ENCODE peak calls at places on chromosomes 2 and 18, in six cellular contexts. F is A549, G is K562, O is endothelial cell of umbilical vein, L is GM12878, R is HepG2. W is an unnamed sample.

GRCh38 chr18:24270358-24270936 is 127.2 kb downstream of the OSBPL1A start:
- DNase-seq in R (no peak), O (no peak), F (no peak), G (no peak), L (no peak), W (no peak)

GRCh38 chr2:237290249-237290648 is 123.7 kb downstream of the COL6A3 start:
- DNase-seq in R (no peak), L (no peak), F (no peak), G (no peak), O (no peak), W (no peak)

GRCh38 chr2:8388779-8389178 is 293.1 kb upstream of the ID2 start:
- DNase-seq in G (no peak), F (no peak), O (no peak), R (no peak), L (no peak), W (no peak)

GRCh38 chr2:236170678-236171212 is 2.6 kb upstream of the GBX2 start:
- DNase-seq in G (no peak), R (no peak), L (no peak), F (no peak), O (no peak), W (no peak)

GRCh38 chr2:10944799-10945198 is 33.1 kb downstream of the KCNF1 start:
- DNase-seq in L (no peak), G (no peak), R (no peak), O (no peak), F (no peak), W (no peak)

GRCh38 chr2:239136762-239137161 is 264.1 kb downstream of the HDAC4 start:
- DNase-seq in O (no peak), R (no peak), G (no peak), F (no peak), L (no peak), W (no peak)

GRCh38 chr2:25339121-25339738 is 2.5 kb downstream of the DNMT3A start:
- DNase-seq in O (no peak), R (no peak), L (no peak), F (no peak), G (no peak), W (no peak)

GRCh38 chr2:639703-640102 is 37.5 kb downstream of the TMEM18 start:
- DNase-seq in G (no peak), R (no peak), F (no peak), O (no peak), L (no peak), W (no peak)

GRCh38 chr2:29650634-29651097 is 270.7 kb downstream of the ALK start:
- DNase-seq in G (no peak), F (no peak), R (no peak), L (no peak), O (no peak), W (no peak)

GRCh38 chr2:174145827-174146226 is 102.5 kb downstream of the OLA1 start:
- DNase-seq in R (peak), O (no peak), F (no peak), L (no peak), G (peak), W (peak)

GRCh38 chr18:31101148-31102019 is 837 bp downstream of the DSC2 start:
- DNase-seq in R (peak), O (no peak), F (peak), L (no peak), G (peak), W (peak)

GRCh38 chr2:86396304-86396785 is 44.8 kb upstream of the KDM3A start:
- DNase-seq in O (peak), G (peak), R (peak), L (no peak), F (peak), W (peak)

DNA sequence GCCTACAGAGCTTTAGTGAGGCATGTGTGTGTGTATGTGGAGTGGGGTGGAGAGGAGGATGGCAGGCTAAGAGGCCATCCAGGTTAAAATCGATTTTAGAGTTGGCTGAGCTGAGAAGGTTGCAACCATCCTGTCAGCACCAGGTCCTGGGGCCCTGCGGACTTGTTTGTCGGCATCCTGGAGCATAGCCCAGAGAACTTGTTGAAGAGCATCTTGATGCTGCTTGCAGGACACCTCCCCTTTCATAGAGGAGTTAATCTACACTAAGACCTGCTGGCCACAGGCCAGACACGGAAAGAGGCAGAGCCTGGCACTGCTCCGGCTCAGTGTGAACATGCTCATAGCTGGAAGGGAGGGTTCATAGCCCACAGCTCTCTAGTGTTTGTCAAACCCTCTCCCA is 72.1 kb upstream of the RGPD5 start:
- DNase-seq in G (no peak), F (no peak), L (no peak), O (no peak), R (no peak), W (no peak)
- TF ChIP-seq MYC in G (no peak), F (no peak), L (no peak), O (no peak), R (no peak), W (no peak)

DNA sequence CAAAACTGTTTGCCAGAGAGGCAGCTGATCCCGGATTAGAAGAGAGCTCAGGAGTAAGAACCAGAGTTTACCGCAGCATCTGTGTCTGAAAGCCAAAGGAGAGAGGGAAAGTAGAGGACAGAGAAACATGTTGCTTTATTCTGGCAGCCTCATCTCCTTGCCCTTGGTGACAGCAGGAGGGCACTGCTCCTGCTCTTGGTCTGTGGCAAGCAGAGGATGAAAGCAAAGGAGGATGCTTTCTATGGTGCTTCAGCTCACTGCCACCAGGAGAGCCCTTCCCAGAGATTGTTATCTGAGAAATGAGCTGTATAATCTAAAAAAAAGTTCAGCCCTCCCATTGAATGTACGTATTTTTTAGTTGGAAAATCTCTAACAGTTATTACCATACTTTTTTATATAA is 7.7 kb downstream of the SLC1A4 start:
- DNase-seq in O (no peak), F (no peak), R (no peak), G (no peak), L (no peak), W (no peak)
- TF ChIP-seq MAX in O (no peak), F (no peak), R (no peak), G (no peak), L (no peak), W (no peak)

DNA sequence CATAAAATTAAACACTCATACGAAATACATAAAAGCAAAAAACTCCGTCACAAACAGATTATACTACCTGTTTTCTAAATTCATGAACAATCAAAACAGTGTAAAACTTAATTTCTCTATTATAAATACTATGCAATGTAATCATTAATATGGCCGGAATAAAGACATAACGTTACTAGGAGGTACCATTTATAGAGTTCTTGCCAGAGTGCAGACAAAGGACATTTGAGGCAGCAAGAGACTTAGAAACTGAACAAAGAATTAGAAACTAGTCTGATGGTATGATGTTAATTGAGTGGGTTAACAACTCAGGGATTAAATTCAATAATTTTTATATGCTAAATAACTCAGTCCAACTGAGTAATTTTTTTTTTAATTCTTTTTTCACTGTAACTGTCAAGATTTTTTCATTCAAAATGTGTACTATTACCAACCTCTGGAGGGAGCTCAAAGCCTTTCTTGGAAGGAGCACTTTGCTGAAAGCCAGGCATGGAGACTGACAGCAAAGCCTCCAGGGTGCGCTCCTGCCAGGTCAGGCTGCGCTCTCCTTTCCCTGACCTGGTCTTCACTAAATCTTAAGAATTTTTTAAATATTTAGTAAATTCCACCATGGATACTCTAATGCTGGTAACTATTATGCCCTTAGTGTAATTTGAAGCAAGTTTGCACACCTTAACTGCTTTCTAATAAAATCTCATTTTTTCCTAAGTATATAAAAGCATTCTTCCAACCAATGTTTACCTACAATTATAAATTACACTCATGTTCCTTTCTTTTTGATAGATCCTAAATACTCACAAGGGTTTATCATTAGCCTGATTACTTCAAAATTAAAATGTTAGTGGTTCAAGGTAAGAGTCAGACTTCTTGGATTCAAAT is 34.1 kb downstream of the WDR35 start:
- DNase-seq in G (peak), F (peak), R (peak), L (peak), O (peak), W (peak)
- TF ChIP-seq MYC in G (no peak), F (no peak), R (no peak), L (no peak), O (no peak), W (no peak)

GRCh38 chr2:71190959-71191943 is 35.7 kb downstream of the PAIP2B start:
- DNase-seq in O (peak), G (no peak), L (no peak), F (no peak), R (peak), W (peak)
- TF ChIP-seq MAX in O (no peak), G (no peak), L (no peak), F (no peak), R (no peak), W (no peak)

DNA sequence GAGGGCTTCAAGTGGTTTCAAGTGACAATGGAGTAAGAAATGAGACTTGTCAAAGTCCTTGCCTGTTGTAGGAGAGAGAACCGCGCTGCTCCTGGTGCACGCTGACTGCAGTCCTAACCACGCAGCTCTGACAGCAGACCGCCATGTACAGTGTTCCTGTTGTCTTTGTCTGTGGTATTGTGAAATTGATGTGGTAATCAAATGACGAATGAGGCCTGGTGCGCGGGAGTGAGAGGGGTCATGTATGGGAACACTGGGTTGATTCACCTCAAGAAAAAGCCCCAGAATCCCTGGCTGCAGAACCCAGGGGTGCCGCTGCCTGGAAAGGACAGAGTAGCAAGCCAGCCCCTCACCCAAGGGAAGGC is 64.0 kb downstream of the INPP4A start:
- DNase-seq in O (no peak), R (no peak), G (peak), F (no peak), L (no peak), W (peak)
- TF ChIP-seq MYC in O (no peak), R (no peak), G (no peak), F (no peak), L (no peak), W (peak)

DNA sequence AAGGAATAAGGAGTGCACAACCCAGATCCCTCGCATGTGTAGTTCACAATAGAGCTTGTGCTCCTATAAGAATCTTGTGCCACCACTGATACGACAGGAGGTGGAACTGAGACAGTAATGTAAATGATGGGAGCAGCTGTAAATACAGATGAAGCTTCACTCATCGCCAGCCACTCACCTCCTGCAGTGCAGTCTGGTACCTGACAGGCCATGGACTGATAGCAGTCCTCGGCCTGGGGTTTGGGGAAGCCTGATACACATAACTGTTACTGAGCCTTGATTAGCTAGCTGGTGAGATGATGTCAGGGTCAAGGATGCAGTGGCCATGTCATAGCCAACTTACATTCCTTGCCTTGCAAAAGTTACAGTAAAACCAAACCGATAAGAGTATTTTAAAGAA is 376.6 kb downstream of the NBAS start:
- DNase-seq in F (no peak), G (no peak), O (no peak), L (no peak), R (no peak), W (no peak)
- TF ChIP-seq MAX in F (no peak), G (no peak), O (no peak), L (no peak), R (no peak), W (no peak)

GRCh38 chr18:8040021-8040420 is 472.9 kb downstream of the PTPRM start:
- DNase-seq in G (no peak), L (no peak), F (no peak), O (no peak), R (no peak), W (no peak)
- TF ChIP-seq MYC in G (no peak), L (no peak), F (no peak), O (no peak), R (no peak), W (no peak)

GRCh38 chr18:27899893-27900292 is 277.0 kb downstream of the CDH2 start:
- DNase-seq in F (no peak), R (peak), O (no peak), L (no peak), G (no peak), W (no peak)
- TF ChIP-seq MAX in F (no peak), R (no peak), O (no peak), L (no peak), G (no peak), W (no peak)

DNA sequence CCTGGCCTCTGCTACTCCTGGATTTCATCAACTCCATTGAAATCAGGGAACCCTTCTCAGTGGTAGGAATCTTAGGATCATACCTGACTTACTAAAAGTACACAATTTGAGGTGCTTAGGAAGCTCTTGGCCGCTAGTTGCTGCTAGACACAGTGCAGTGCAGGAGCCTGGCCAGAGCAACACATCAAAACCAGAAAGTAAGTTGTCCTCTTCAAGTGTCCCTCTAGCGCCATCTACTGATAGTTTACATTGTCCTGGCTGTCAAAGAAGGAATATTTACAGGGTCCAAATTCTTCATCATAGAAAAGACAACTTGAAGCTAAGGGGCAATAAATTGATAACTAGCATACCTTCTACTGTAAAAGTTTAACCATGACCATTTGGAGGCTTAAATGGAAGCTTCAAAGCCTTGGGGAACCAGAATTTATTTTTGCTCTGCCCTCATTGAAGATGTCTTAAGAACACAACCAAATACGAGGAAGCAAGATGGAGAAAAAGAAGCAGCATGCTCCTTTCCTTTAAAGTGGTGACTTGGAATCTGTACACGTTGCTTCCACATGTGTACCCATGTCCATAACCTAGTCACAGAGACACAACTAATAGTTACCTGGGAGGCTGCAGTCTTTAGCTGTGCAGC is 889.1 kb upstream of the GCFC2 start:
- DNase-seq in O (peak), F (peak), L (peak), R (peak), G (peak), W (peak)
- TF ChIP-seq MYC in O (no peak), F (no peak), L (no peak), R (no peak), G (no peak), W (no peak)